ENCODE peak calls at places on chromosomes 1 and 21, in ten cellular contexts. M is left lung; A is pancreas; W is CD8-positive, alpha-beta T cell; Q is heart left ventricle; R is body of pancreas; N is WERI-Rb-1; F is OCI-LY7; L is K562; J is psoas muscle. V is an unnamed sample. For H3K9me3, the result is how much of the 10 kb centered on the place peaks cover.

GRCh38 chr21:46634966-46635323 is 529 bp upstream of the PRMT2 start:
- DNase-seq in M (peak), A (no peak), W (no peak), Q (peak), R (no peak), N (peak), F (peak), L (no peak), J (no peak), V (peak)

GRCh38 chr21:46515109-46515508 is 56.4 kb downstream of the DIP2A start:
- DNase-seq in M (no peak), A (peak), W (peak), Q (peak), R (peak), N (no peak), F (peak), L (no peak), J (peak), V (peak)

GRCh38 chr1:19074361-19074901 is 118.0 kb upstream of the IFFO2 start:
- DNase-seq in M (no peak), A (no peak), W (peak), Q (no peak), R (no peak), N (no peak), F (no peak), L (no peak), J (no peak), V (no peak)

GRCh38 chr1:102661481-102661880 is 446.8 kb downstream of the COL11A1 start:
- DNase-seq in M (no peak), A (no peak), W (no peak), Q (no peak), R (no peak), N (no peak), F (no peak), L (no peak), J (no peak), V (no peak)

GRCh38 chr21:29737188-29737587 is 202.6 kb downstream of the GRIK1 start:
- DNase-seq in M (no peak), A (no peak), W (no peak), Q (no peak), R (no peak), N (no peak), F (no peak), L (no peak), J (no peak), V (no peak)

GRCh38 chr1:114023377-114023776 is 44.1 kb downstream of the OLFML3 start:
- DNase-seq in M (no peak), A (no peak), W (no peak), Q (no peak), R (no peak), N (peak), F (peak), L (no peak), J (no peak), V (no peak)

GRCh38 chr1:55869050-55869449 is 653.9 kb upstream of the USP24 start:
- DNase-seq in M (peak), A (peak), W (no peak), Q (peak), R (peak), N (no peak), F (no peak), L (no peak), J (peak), V (peak)

GRCh38 chr21:14943636-14944035 is 121.2 kb downstream of the NRIP1 start:
- DNase-seq in M (no peak), A (no peak), W (no peak), Q (no peak), R (no peak), N (no peak), F (no peak), L (no peak), J (no peak), V (no peak)

GRCh38 chr1:159922499-159923202 is 2.7 kb downstream of the TAGLN2 start:
- DNase-seq in M (peak), A (peak), W (no peak), Q (peak), R (peak), N (no peak), F (peak), L (peak), J (peak), V (peak)

GRCh38 chr1:230818881-230819280 is 49.4 kb downstream of the C1orf198 start:
- DNase-seq in M (no peak), A (no peak), W (no peak), Q (no peak), R (no peak), N (no peak), F (no peak), L (no peak), J (no peak), V (no peak)

GRCh38 chr1:198267056-198267455 is 110.3 kb downstream of the NEK7 start:
- DNase-seq in M (no peak), A (no peak), W (no peak), Q (no peak), R (no peak), N (no peak), F (no peak), L (no peak), J (no peak), V (no peak)

DNA sequence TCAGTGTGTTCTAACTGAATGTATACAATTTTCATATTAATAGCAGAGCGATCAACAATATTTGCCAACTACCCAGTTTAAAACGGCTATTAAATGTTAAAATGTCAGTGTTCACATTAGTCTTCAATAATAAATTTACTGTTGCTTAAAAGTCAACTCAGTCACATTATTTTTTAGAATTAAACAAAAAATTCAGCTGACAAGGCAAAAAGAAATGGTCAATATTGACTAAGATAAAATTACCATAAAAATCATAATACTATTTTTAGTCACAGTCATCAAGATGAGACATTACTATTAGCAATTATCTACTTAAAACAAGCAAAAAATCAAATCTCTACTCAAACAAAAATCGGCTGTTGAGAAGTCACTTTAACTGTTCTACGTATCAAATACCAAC is 1.5 kb downstream of the ANKRD13C start:
- DNase-seq in M (no peak), A (no peak), W (no peak), Q (no peak), R (no peak), N (no peak), F (no peak), L (no peak), J (no peak), V (no peak)
- H3K4me3 ChIP-seq in M (peak), A (peak), W (peak), Q (peak), R (peak), N (peak), F (peak), L (peak), J (peak), V (no peak)

DNA sequence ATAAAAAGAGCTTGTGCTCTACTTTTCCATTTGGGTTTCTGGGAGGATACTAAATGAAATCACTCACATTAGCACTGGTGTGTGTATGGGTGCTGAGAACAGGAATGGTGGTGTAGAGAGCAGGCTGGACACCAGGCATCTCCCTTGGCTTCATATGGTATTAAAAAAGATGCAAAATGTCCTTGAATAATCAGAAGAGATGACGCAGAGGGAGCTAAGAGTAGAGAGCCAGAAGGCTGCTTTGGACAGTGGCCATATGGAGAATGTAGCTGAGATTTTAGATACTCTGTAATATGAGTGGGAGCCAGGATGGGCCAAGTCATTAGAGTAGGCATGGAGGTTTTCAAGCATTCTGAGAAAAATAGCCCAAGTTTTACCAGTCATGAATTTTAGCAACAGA is 112.3 kb upstream of the ZRANB2 start:
- DNase-seq in M (no peak), A (no peak), W (no peak), Q (no peak), R (no peak), N (no peak), F (no peak), L (no peak), J (no peak), V (peak)
- H3K9me3 ChIP-seq in M (under half), A (under half), W (under half), Q (under half), R (under half), N (under half), F (under half), L (under half), J (under half), V (under half)

GRCh38 chr1:91637539-91637994 is 136.9 kb downstream of the CDC7 start:
- DNase-seq in M (no peak), A (no peak), W (no peak), Q (no peak), R (no peak), N (no peak), F (no peak), L (no peak), J (no peak), V (no peak)
- TF ChIP-seq CTCF in M (no peak), A (no peak), W (no peak), Q (no peak), R (no peak), N (no peak), F (no peak), L (no peak), J (no peak), V (no peak)

DNA sequence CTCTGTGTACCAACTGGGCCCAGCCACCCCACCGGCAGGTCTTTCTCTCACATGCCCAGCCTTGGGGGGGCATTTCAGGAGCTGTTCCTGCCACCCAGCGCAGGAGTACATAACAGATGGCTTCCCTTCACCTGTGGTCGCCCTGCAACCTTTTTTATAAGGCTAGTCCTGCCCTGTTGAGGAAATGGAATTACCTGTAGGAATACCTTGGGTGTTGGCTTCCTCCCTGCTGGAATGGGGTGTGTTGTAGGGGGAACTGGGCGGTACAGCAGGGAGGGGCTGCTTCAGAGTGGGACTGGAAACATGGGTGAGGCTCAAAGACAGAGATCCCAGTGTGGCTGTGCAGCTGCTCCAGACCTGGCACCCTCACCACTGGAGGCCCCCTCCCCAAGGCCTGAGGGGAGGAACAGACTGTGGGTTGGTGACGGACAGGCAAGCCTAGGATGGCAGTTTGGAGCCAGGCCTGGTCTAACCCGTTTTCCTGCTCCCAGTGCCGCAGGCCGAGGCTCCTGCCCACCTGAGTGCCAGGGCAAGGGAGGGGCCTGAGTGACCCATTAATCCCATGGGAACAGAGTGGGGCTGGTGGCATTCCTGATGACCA is 4.4 kb downstream of the EFNA3 start:
- DNase-seq in M (no peak), A (no peak), W (no peak), Q (no peak), R (no peak), N (no peak), F (no peak), L (no peak), J (no peak), V (peak)
- H3K4me3 ChIP-seq in M (no peak), A (no peak), W (peak), Q (no peak), R (no peak), N (no peak), F (no peak), L (no peak), J (no peak), V (no peak)

GRCh38 chr1:40475268-40475667 is 1.8 kb upstream of the ZFP69 start:
- DNase-seq in M (no peak), A (no peak), W (no peak), Q (no peak), R (no peak), N (no peak), F (no peak), L (no peak), J (no peak), V (no peak)

GRCh38 chr1:40469327-40469726 is 7.8 kb upstream of the ZFP69 start:
- DNase-seq in M (no peak), A (no peak), W (no peak), Q (no peak), R (no peak), N (no peak), F (no peak), L (no peak), J (no peak), V (no peak)
- H3K9me3 ChIP-seq in M (half or more), A (under half), W (half or more), Q (under half), R (under half), N (under half), F (under half), L (under half), J (under half), V (half or more)

GRCh38 chr1:109484519-109484975 is 842 bp downstream of the ATXN7L2 start:
- DNase-seq in M (no peak), A (no peak), W (no peak), Q (no peak), R (no peak), N (no peak), F (peak), L (peak), J (no peak), V (no peak)

GRCh38 chr1:109482242-109482641 is 1.5 kb upstream of the ATXN7L2 start:
- DNase-seq in M (no peak), A (no peak), W (no peak), Q (no peak), R (no peak), N (no peak), F (no peak), L (no peak), J (no peak), V (no peak)

GRCh38 chr1:109483658-109484518 is at the start of gene ATXN7L2:
- DNase-seq in M (peak), A (peak), W (peak), Q (peak), R (peak), N (peak), F (peak), L (peak), J (peak), V (peak)

GRCh38 chr1:109481646-109482045 is 2.1 kb upstream of the ATXN7L2 start:
- DNase-seq in M (no peak), A (no peak), W (no peak), Q (no peak), R (no peak), N (no peak), F (no peak), L (no peak), J (no peak), V (no peak)

GRCh38 chr1:109482796-109483638 is 688 bp upstream of the ATXN7L2 start:
- DNase-seq in M (peak), A (peak), W (peak), Q (peak), R (peak), N (peak), F (peak), L (peak), J (peak), V (peak)
- TF ChIP-seq CTCF in M (no peak), A (no peak), W (no peak), Q (no peak), R (no peak), N (peak), F (peak), L (no peak), J (no peak), V (no peak)

DNA sequence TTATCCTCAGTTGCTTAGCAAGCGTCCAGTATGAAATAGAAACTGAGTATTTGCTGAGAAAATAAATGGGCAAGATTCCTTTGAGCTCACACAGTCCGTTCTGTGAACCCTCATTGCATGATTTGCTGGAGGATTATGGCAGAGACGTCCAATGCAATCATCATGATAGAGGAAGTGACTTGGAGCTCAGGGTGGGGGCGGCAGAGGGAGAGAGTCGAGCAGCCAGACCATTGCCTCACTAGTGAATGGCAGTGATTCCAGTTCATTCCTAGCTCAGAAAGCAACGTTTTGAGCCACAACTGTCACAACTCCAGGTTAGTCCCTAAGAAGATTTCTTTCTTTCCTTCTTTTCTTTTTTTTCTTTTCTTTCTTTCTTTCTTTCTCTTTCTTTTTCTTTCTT is 27.5 kb upstream of the COL9A2 start:
- DNase-seq in M (peak), A (no peak), W (peak), Q (peak), R (no peak), N (peak), F (peak), L (no peak), J (peak), V (no peak)
- H3K4me3 ChIP-seq in M (peak), A (no peak), W (no peak), Q (no peak), R (no peak), N (peak), F (peak), L (no peak), J (no peak), V (no peak)

DNA sequence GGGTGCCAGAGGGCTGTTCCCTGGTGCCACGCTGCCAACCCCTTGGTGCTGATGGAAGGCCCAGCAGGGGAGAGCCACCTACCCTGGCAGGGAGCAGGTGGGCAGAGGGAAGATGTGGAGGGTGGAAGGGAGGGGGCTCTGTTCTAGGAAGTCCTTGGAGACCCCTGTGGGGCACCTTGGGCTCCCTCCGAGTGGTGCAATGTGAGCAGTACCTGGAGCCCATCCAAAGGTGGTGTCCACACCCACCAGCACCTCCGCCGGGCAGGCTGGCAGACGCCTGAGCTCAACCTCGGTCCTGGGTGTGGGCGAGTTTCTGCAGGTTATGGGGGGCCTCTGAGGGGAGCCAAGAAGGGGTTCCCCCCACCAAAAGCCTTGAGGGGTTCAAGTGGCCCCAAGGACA is 11.3 kb upstream of the DNMT3L start:
- DNase-seq in M (no peak), A (no peak), W (no peak), Q (no peak), R (no peak), N (no peak), F (no peak), L (no peak), J (peak), V (no peak)
- H3K9me3 ChIP-seq in M (under half), A (under half), W (under half), Q (under half), R (under half), N (under half), F (under half), L (under half), J (under half), V (under half)

GRCh38 chr1:169574336-169574735 is 11.9 kb downstream of the F5 start:
- DNase-seq in M (no peak), A (no peak), W (no peak), Q (no peak), R (no peak), N (no peak), F (no peak), L (no peak), J (no peak), V (no peak)

GRCh38 chr1:169577981-169578738 is 8.1 kb downstream of the F5 start:
- DNase-seq in M (no peak), A (no peak), W (no peak), Q (no peak), R (no peak), N (no peak), F (no peak), L (no peak), J (no peak), V (no peak)

GRCh38 chr1:169576934-169577331 is 9.3 kb downstream of the F5 start:
- DNase-seq in M (no peak), A (no peak), W (no peak), Q (no peak), R (no peak), N (no peak), F (no peak), L (no peak), J (no peak), V (no peak)

GRCh38 chr1:169572184-169572583 is 14.1 kb downstream of the F5 start:
- DNase-seq in M (no peak), A (no peak), W (no peak), Q (no peak), R (no peak), N (no peak), F (no peak), L (no peak), J (no peak), V (no peak)

DNA sequence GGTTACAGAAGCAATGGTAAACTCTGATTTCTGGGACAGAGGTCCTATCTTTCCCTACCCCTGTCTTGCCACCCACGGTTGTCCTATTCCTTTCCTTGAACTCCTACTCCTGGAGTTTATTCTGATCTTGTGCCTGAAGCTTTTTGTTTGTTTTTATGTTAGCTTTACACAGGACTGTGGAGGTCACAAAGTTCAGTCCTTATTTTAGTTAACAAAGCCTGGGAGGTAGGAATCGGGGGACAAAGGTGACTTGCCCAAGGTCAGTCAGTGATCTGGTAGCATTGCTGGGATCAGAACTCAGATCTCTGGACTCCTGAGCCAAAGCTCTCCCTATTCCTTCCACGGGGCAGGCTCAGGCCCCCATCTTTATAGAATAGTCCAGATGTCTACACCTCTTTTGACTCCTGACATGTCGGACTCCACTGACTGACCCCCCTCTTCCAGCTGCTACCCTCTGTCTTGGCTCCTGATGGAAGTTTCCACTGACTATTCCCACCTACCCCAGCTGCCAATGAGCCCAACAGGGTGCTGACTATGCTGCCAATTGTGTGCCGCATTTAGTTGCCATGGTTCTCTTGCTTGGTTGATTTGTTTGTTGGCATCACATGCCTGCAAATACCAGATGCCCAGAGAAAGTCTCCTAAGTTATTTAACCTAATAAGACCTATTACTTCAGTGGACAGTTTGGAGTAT is 9.9 kb downstream of the F5 start:
- DNase-seq in M (no peak), A (no peak), W (no peak), Q (peak), R (no peak), N (no peak), F (no peak), L (no peak), J (no peak), V (no peak)
- TF ChIP-seq CTCF in M (no peak), A (no peak), W (no peak), Q (no peak), R (no peak), N (no peak), F (no peak), L (no peak), J (no peak), V (no peak)